ENCODE peak calls at places on chromosomes 11 and 22, in six cellular contexts. One of them, this sample, is unnamed.

GRCh38 chr11:128860571-128861361 is 6.3 kb downstream of the KCNJ1 start:
- DNase-seq in left ventricle myocardium inferior: no peak
- DNase-seq in psoas muscle: no peak
- DNase-seq in AG04450: no peak
- DNase-seq in heart right ventricle: no peak
- DNase-seq in pancreas: no peak
- DNase-seq in this sample: no peak

GRCh38 chr11:71211631-71212030 is 40.7 kb downstream of the SHANK2 start:
- DNase-seq in left ventricle myocardium inferior: no peak
- DNase-seq in psoas muscle: no peak
- DNase-seq in AG04450: no peak
- DNase-seq in heart right ventricle: no peak
- DNase-seq in pancreas: no peak
- DNase-seq in this sample: no peak

GRCh38 chr22:46737105-46737975 is 712 bp downstream of the CERK start:
- DNase-seq in left ventricle myocardium inferior: peak
- DNase-seq in psoas muscle: peak
- DNase-seq in AG04450: no peak
- DNase-seq in heart right ventricle: peak
- DNase-seq in pancreas: peak
- DNase-seq in this sample: no peak

GRCh38 chr22:17268501-17269223 is 49.4 kb upstream of the ADA2 start:
- DNase-seq in left ventricle myocardium inferior: no peak
- DNase-seq in psoas muscle: no peak
- DNase-seq in AG04450: no peak
- DNase-seq in heart right ventricle: no peak
- DNase-seq in pancreas: no peak
- DNase-seq in this sample: no peak

GRCh38 chr11:45658292-45658991 is 7.0 kb downstream of the CHST1 start:
- DNase-seq in left ventricle myocardium inferior: peak
- DNase-seq in psoas muscle: peak
- DNase-seq in AG04450: no peak
- DNase-seq in heart right ventricle: peak
- DNase-seq in pancreas: no peak
- DNase-seq in this sample: peak

GRCh38 chr11:104852811-104853210 is 45.4 kb downstream of the CASP12 start:
- DNase-seq in left ventricle myocardium inferior: no peak
- DNase-seq in psoas muscle: no peak
- DNase-seq in AG04450: no peak
- DNase-seq in heart right ventricle: no peak
- DNase-seq in pancreas: no peak
- DNase-seq in this sample: no peak

GRCh38 chr22:49935561-49935960 is 17.1 kb downstream of the CRELD2 start:
- DNase-seq in left ventricle myocardium inferior: no peak
- DNase-seq in psoas muscle: no peak
- DNase-seq in AG04450: no peak
- DNase-seq in heart right ventricle: no peak
- DNase-seq in pancreas: no peak
- DNase-seq in this sample: no peak

GRCh38 chr22:50625568-50626313 is 2.2 kb downstream of the ARSA start:
- DNase-seq in left ventricle myocardium inferior: no peak
- DNase-seq in psoas muscle: peak
- DNase-seq in AG04450: no peak
- DNase-seq in heart right ventricle: peak
- DNase-seq in pancreas: no peak
- DNase-seq in this sample: peak

GRCh38 chr11:20715464-20715863 is 46.1 kb downstream of the NELL1 start:
- DNase-seq in left ventricle myocardium inferior: no peak
- DNase-seq in psoas muscle: no peak
- DNase-seq in AG04450: no peak
- DNase-seq in heart right ventricle: no peak
- DNase-seq in pancreas: no peak
- DNase-seq in this sample: no peak

GRCh38 chr22:37130031-37130430 is 19.7 kb downstream of the IL2RB start:
- DNase-seq in left ventricle myocardium inferior: no peak
- DNase-seq in psoas muscle: no peak
- DNase-seq in AG04450: no peak
- DNase-seq in heart right ventricle: no peak
- DNase-seq in pancreas: no peak
- DNase-seq in this sample: no peak

GRCh38 chr11:102573851-102574250 is 43.3 kb upstream of the MMP7 start:
- DNase-seq in left ventricle myocardium inferior: no peak
- DNase-seq in psoas muscle: no peak
- DNase-seq in AG04450: no peak
- DNase-seq in heart right ventricle: no peak
- DNase-seq in pancreas: no peak
- DNase-seq in this sample: no peak

GRCh38 chr11:70512716-70513115 is 114.4 kb downstream of the CTTN start:
- DNase-seq in left ventricle myocardium inferior: no peak
- DNase-seq in psoas muscle: no peak
- DNase-seq in AG04450: no peak
- DNase-seq in heart right ventricle: no peak
- DNase-seq in pancreas: no peak
- DNase-seq in this sample: no peak

GRCh38 chr11:122751298-122752070 is 86.8 kb upstream of the CRTAM start:
- DNase-seq in left ventricle myocardium inferior: no peak
- DNase-seq in psoas muscle: no peak
- DNase-seq in AG04450: no peak
- DNase-seq in heart right ventricle: no peak
- DNase-seq in pancreas: no peak
- DNase-seq in this sample: no peak

GRCh38 chr11:8086571-8086970 is 5.6 kb downstream of the TUB start:
- DNase-seq in left ventricle myocardium inferior: no peak
- DNase-seq in psoas muscle: no peak
- DNase-seq in AG04450: no peak
- DNase-seq in heart right ventricle: no peak
- DNase-seq in pancreas: no peak
- DNase-seq in this sample: no peak

GRCh38 chr22:33006220-33006954 is 51.8 kb downstream of the SYN3 start:
- DNase-seq in left ventricle myocardium inferior: no peak
- DNase-seq in psoas muscle: no peak
- DNase-seq in AG04450: no peak
- DNase-seq in heart right ventricle: no peak
- DNase-seq in pancreas: no peak
- DNase-seq in this sample: no peak

GRCh38 chr11:69014936-69015549 is 2.0 kb upstream of the MRGPRF start:
- DNase-seq in left ventricle myocardium inferior: no peak
- DNase-seq in psoas muscle: no peak
- DNase-seq in AG04450: no peak
- DNase-seq in heart right ventricle: no peak
- DNase-seq in pancreas: no peak
- DNase-seq in this sample: no peak

GRCh38 chr11:69012092-69013008 is 696 bp downstream of the MRGPRF start:
- DNase-seq in left ventricle myocardium inferior: no peak
- DNase-seq in psoas muscle: peak
- DNase-seq in AG04450: no peak
- DNase-seq in heart right ventricle: no peak
- DNase-seq in pancreas: no peak
- DNase-seq in this sample: no peak

GRCh38 chr11:69011624-69012091 is 1.4 kb downstream of the MRGPRF start:
- DNase-seq in left ventricle myocardium inferior: no peak
- DNase-seq in psoas muscle: peak
- DNase-seq in AG04450: no peak
- DNase-seq in heart right ventricle: no peak
- DNase-seq in pancreas: no peak
- DNase-seq in this sample: no peak

GRCh38 chr11:69013009-69013951 is at the start of gene MRGPRF:
- DNase-seq in left ventricle myocardium inferior: peak
- DNase-seq in psoas muscle: peak
- DNase-seq in AG04450: peak
- DNase-seq in heart right ventricle: peak
- DNase-seq in pancreas: peak
- DNase-seq in this sample: peak

DNA sequence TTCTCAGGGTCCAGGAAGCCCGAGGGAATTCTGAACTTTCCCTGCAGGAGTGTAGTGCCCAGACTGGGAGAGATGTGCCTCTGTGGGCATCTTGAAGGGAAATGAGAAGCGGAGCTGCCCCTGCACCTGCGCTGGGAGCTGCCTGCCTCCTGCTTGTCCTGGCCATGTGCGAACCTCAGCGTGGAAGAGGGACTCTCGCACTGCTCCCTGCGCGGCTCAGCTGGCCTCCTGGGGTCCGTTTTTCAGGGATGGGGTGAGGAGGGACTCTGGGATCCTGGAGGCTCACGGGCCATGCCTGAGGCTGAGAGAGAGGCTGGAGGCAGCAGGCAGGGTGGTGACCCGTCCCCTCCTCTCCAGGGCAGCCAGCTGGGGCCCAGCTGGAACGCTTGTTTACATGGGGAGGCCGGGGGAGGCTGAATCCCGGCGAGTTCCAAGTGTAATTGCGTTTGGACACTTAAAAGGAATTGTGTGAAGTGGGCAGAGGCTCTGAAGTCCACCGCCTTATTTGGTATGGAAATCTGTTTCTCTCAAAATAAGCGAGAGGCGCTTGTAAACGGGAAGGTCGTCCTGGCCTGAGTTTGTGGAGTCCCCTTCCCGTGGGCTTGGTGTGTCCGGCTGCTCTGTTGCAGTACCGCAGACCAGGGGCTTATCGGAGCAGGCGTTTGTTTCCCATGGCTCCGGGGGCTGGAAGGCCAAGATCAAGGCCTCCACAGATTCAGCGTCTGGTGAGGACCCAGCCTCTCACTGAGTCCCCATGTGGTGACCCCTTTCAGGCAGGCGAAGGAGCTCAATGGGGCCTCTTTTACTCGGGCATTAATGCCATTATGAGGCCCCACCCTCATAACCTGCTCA is 1.3 kb upstream of the MRGPRF start:
- DNase-seq in left ventricle myocardium inferior: peak
- DNase-seq in psoas muscle: peak
- DNase-seq in AG04450: peak
- DNase-seq in heart right ventricle: peak
- DNase-seq in pancreas: no peak
- DNase-seq in this sample: no peak
- H3K4me3 ChIP-seq in left ventricle myocardium inferior: peak
- H3K4me3 ChIP-seq in psoas muscle: peak
- H3K4me3 ChIP-seq in AG04450: peak
- H3K4me3 ChIP-seq in heart right ventricle: no peak
- H3K4me3 ChIP-seq in pancreas: no peak
- H3K4me3 ChIP-seq in this sample: peak

DNA sequence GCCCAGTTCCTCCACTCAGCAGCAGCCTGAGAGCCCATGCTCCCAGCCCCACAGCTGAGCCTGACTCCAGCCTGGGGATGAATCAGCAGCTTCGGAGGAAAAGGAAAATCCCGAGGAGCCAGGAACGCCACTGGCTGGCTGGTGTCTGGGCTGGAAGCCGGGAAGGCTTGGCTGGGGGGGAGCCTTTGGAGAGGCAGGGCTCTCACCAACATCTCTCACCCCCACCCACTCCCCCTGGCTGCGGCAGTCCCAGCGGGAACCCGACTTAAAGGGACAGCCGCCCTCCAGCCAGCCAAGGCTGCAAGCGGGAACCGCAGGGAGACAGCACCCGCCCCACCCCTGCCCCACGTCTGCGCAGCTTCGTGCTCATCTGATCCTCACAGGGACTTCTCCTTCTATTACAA is 28.4 kb downstream of the KIAA0930 start:
- DNase-seq in left ventricle myocardium inferior: peak
- DNase-seq in psoas muscle: peak
- DNase-seq in AG04450: peak
- DNase-seq in heart right ventricle: peak
- DNase-seq in pancreas: peak
- DNase-seq in this sample: peak
- H3K27ac ChIP-seq in left ventricle myocardium inferior: peak
- H3K27ac ChIP-seq in psoas muscle: no peak
- H3K27ac ChIP-seq in AG04450: peak
- H3K27ac ChIP-seq in heart right ventricle: peak
- H3K27ac ChIP-seq in pancreas: no peak
- H3K27ac ChIP-seq in this sample: peak

DNA sequence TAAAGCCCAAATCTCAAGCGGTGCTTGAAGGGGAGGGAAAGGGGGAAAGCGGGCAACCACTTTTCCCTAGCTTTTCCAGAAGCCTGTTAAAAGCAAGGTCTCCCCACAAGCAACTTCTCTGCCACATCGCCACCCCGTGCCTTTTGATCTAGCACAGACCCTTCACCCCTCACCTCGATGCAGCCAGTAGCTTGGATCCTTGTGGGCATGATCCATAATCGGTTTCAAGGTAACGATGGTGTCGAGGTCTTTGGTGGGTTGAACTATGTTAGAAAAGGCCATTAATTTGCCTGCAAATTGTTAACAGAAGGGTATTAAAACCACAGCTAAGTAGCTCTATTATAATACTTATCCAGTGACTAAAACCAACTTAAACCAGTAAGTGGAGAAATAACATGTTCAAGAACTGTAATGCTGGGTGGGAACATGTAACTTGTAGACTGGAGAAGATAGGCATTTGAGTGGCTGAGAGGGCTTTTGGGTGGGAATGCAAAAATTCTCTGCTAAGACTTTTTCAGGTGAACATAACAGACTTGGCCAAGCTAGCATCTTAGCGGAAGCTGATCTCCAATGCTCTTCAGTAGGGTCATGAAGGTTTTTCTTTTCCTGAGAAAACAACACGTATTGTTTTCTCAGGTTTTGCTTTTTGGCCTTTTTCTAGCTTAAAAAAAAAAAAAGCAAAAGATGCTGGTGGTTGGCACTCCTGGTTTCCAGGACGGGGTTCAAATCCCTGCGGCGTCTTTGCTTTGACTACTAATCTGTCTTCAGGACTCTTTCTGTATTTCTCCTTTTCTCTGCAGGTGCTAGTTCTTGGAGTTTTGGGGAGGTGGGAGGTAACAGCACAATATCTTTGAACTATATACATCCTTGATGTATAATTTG is 6.8 kb downstream of the MALAT1 start:
- DNase-seq in left ventricle myocardium inferior: no peak
- DNase-seq in psoas muscle: no peak
- DNase-seq in AG04450: no peak
- DNase-seq in heart right ventricle: no peak
- DNase-seq in pancreas: peak
- DNase-seq in this sample: peak
- TF ChIP-seq CTCF in left ventricle myocardium inferior: no peak
- TF ChIP-seq CTCF in psoas muscle: no peak
- TF ChIP-seq CTCF in AG04450: no peak
- TF ChIP-seq CTCF in heart right ventricle: no peak
- TF ChIP-seq CTCF in pancreas: no peak
- TF ChIP-seq CTCF in this sample: no peak

DNA sequence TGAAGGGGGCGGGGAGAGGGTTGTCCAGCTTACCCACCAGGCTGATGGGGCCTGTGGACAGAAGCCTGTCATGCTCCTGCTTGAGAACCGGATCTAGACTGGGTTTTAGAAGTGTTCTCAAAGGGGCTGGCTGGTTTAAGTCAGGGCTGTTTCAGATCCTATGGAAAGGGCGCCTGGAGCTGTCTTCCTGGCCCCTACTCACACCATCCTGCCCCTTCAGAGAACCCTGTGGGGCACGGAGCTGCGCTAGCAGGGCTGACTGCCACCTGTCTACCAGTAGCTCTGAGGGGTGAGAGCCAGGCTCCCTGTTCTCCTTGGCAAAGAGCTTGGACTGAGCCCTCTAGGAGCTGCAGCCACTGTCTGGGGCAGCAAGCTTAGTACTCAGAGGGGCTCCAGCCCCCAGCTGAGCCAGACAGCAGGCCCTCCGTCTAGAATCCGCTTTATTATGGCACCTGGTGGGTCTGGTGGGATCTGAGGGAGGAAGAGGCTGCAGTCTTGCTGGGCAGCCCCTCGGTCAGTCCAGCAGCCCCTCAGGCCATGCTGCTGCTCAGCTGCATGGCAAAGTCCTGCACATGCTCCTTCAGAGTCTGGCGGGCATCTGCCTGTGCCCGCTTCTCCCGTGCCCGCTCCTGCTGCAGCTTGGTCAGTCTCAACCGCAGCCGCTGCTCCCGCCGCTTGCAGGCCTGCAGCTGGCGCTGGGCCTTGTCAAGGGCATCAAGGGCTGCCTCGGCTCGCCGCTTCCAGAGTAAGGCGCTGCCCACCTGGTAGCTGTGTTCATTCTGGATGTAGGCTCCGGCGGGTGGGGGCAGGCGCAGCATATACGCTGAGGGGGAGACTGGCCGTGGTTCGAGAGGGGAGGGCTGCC is 2.3 kb downstream of the THAP7 start:
- DNase-seq in left ventricle myocardium inferior: no peak
- DNase-seq in psoas muscle: no peak
- DNase-seq in AG04450: no peak
- DNase-seq in heart right ventricle: no peak
- DNase-seq in pancreas: peak
- DNase-seq in this sample: no peak
- H3K4me3 ChIP-seq in left ventricle myocardium inferior: peak
- H3K4me3 ChIP-seq in psoas muscle: peak
- H3K4me3 ChIP-seq in AG04450: no peak
- H3K4me3 ChIP-seq in heart right ventricle: no peak
- H3K4me3 ChIP-seq in pancreas: no peak
- H3K4me3 ChIP-seq in this sample: peak

This sample was measured in upper lobe of right lung.